ENCODE peak calls at places on chromosome 9, in six cellular contexts. Q is smooth muscle cell of the brain vasculature; G is HT-29; P is CD8-positive, alpha-beta T cell; K is AG08396; Z is HTR-8/SVneo. B is an unnamed sample.
A peak's percentile ranks its signal among the peaks of the same experiment; 100 is the strongest.

GRCh38 chr9:123069010-123069481 is 35.6 kb downstream of the GPR21 start:
- DNase-seq in Q (peak; percentile 41), G (no peak), P (no peak), K (peak; percentile 31), Z (no peak), B (no peak)

GRCh38 chr9:70466976-70467551 is 52.6 kb upstream of the KLF9 start:
- DNase-seq in Q (no peak), G (no peak), P (no peak), K (peak; percentile 33), Z (no peak), B (no peak)

GRCh38 chr9:38346811-38347735 is 45.4 kb upstream of the ALDH1B1 start:
- DNase-seq in Q (no peak), G (no peak), P (no peak), K (no peak), Z (no peak), B (no peak)

GRCh38 chr9:130847306-130848217 is 12.5 kb downstream of the ABL1 start:
- DNase-seq in Q (no peak), G (no peak), P (no peak), K (peak; percentile 81), Z (no peak), B (peak; percentile 75)

GRCh38 chr9:93207326-93207814 is 23.4 kb downstream of the WNK2 start:
- DNase-seq in Q (peak; percentile 12), G (no peak), P (no peak), K (peak; percentile 62), Z (no peak), B (peak; percentile 14)

GRCh38 chr9:15361737-15362136 is 54.7 kb upstream of the TTC39B start:
- DNase-seq in Q (no peak), G (no peak), P (no peak), K (no peak), Z (no peak), B (no peak)

GRCh38 chr9:121972501-121972981 is 120.6 kb downstream of the TTLL11 start:
- DNase-seq in Q (no peak), G (no peak), P (no peak), K (peak; percentile 48), Z (peak; percentile 21), B (no peak)

GRCh38 chr9:97889941-97890557 is 32.3 kb downstream of the TRMO start:
- DNase-seq in Q (no peak), G (peak; percentile 44), P (peak; percentile 77), K (peak; percentile 46), Z (peak; percentile 20), B (no peak)

GRCh38 chr9:127202461-127203139 is 62.0 kb upstream of the GARNL3 start:
- DNase-seq in Q (no peak), G (no peak), P (no peak), K (no peak), Z (no peak), B (no peak)

GRCh38 chr9:88789785-88790184 is 201.5 kb upstream of the S1PR3 start:
- DNase-seq in Q (no peak), G (no peak), P (no peak), K (no peak), Z (no peak), B (no peak)

GRCh38 chr9:76610009-76610352 is 151.0 kb downstream of the GCNT1 start:
- DNase-seq in Q (no peak), G (no peak), P (no peak), K (peak; percentile 33), Z (no peak), B (no peak)

GRCh38 chr9:97628668-97629067 is 4.5 kb downstream of the TSTD2 start:
- DNase-seq in Q (no peak), G (no peak), P (no peak), K (no peak), Z (no peak), B (no peak)

GRCh38 chr9:96317335-96317980 is 15.5 kb upstream of the HSD17B3 start:
- DNase-seq in Q (no peak), G (peak; percentile 63), P (peak; percentile 73), K (peak; percentile 75), Z (peak; percentile 66), B (peak; percentile 42)

GRCh38 chr9:36817160-36817834 is 216.8 kb downstream of the PAX5 start:
- DNase-seq in Q (no peak), G (no peak), P (no peak), K (no peak), Z (no peak), B (no peak)

GRCh38 chr9:715743-716400 is 125.6 kb upstream of the DMRT1 start:
- DNase-seq in Q (no peak), G (no peak), P (no peak), K (peak; percentile 53), Z (no peak), B (no peak)

GRCh38 chr9:90830977-90831376 is 29.4 kb downstream of the SYK start:
- DNase-seq in Q (no peak), G (no peak), P (no peak), K (no peak), Z (no peak), B (no peak)

GRCh38 chr9:70117835-70118319 is 74.2 kb downstream of the MAMDC2 start:
- DNase-seq in Q (no peak), G (peak; percentile 23), P (no peak), K (no peak), Z (peak; percentile 10), B (no peak)

GRCh38 chr9:121557581-121558422 is 58.2 kb upstream of the GGTA1 start:
- DNase-seq in Q (peak; percentile 58), G (no peak), P (no peak), K (peak; percentile 88), Z (peak; percentile 79), B (no peak)

GRCh38 chr9:95504053-95504963 is 12.5 kb downstream of the PTCH1 start:
- DNase-seq in Q (no peak), G (no peak), P (no peak), K (peak; percentile 53), Z (no peak), B (no peak)

GRCh38 chr9:88835038-88835466 is 156.2 kb upstream of the S1PR3 start:
- DNase-seq in Q (no peak), G (no peak), P (no peak), K (no peak), Z (no peak), B (peak; percentile 60)

GRCh38 chr9:24698864-24699518 is 153.3 kb upstream of the IZUMO3 start:
- DNase-seq in Q (no peak), G (peak; percentile 6), P (no peak), K (no peak), Z (peak; percentile 0), B (no peak)

GRCh38 chr9:133605856-133606721 is 3.1 kb downstream of the FAM163B start:
- DNase-seq in Q (no peak), G (no peak), P (no peak), K (no peak), Z (no peak), B (no peak)

GRCh38 chr9:96255698-96256097 is 46.3 kb downstream of the HSD17B3 start:
- DNase-seq in Q (no peak), G (no peak), P (no peak), K (no peak), Z (no peak), B (no peak)

GRCh38 chr9:3138236-3139229 is 294.6 kb upstream of the PUM3 start:
- DNase-seq in Q (no peak), G (no peak), P (no peak), K (no peak), Z (no peak), B (no peak)

GRCh38 chr9:114551750-114552685 is 35.6 kb upstream of the ATP6V1G1 start:
- DNase-seq in Q (peak; percentile 84), G (peak; percentile 44), P (no peak), K (peak; percentile 91), Z (peak; percentile 95), B (no peak)

GRCh38 chr9:112132356-112132755 is 42.7 kb downstream of the SUSD1 start:
- DNase-seq in Q (no peak), G (no peak), P (no peak), K (peak; percentile 23), Z (no peak), B (no peak)

GRCh38 chr9:70093944-70094343 is 50.3 kb downstream of the MAMDC2 start:
- DNase-seq in Q (no peak), G (peak; percentile 83), P (no peak), K (no peak), Z (no peak), B (no peak)

GRCh38 chr9:105204416-105204815 is 40.0 kb upstream of the SLC44A1 start:
- DNase-seq in Q (no peak), G (no peak), P (no peak), K (no peak), Z (no peak), B (no peak)

GRCh38 chr9:12464910-12465512 is 228.2 kb upstream of the TYRP1 start:
- DNase-seq in Q (no peak), G (peak; percentile 66), P (no peak), K (peak; percentile 2), Z (no peak), B (peak; percentile 64)

GRCh38 chr9:7273575-7273974 is 515.8 kb downstream of the KDM4C start:
- DNase-seq in Q (no peak), G (peak; percentile 32), P (no peak), K (peak; percentile 22), Z (no peak), B (no peak)

GRCh38 chr9:121725008-121725795 is 73.8 kb downstream of the DAB2IP start:
- DNase-seq in Q (no peak), G (no peak), P (no peak), K (peak; percentile 89), Z (no peak), B (no peak)

GRCh38 chr9:33250458-33250995 is 10.6 kb downstream of the SPINK4 start:
- DNase-seq in Q (no peak), G (no peak), P (no peak), K (peak; percentile 73), Z (no peak), B (no peak)

GRCh38 chr9:121609845-121610637 is 41.4 kb upstream of the DAB2IP start:
- DNase-seq in Q (no peak), G (peak; percentile 67), P (no peak), K (peak; percentile 58), Z (no peak), B (no peak)